ENCODE peak calls at places on chromosomes 11 and 22, in five cellular contexts. E, N, Q, F and Z are unnamed samples.

GRCh38 chr11:65588199-65589054 is 7.2 kb downstream of the KCNK7 start:
- DNase-seq in F (peak), N (peak), Q (peak), E (peak), Z (peak)

GRCh38 chr22:22981670-22982571 is 88.4 kb upstream of the GNAZ start:
- DNase-seq in F (no peak), Q (no peak), N (no peak), E (no peak), Z (no peak)

GRCh38 chr22:19060356-19061009 is 61.7 kb downstream of the DGCR2 start:
- DNase-seq in E (no peak), Q (peak), N (no peak), F (no peak), Z (no peak)

GRCh38 chr11:12122083-12122482 is 11.7 kb downstream of the MICAL2 start:
- DNase-seq in Q (no peak), E (peak), N (peak), F (no peak), Z (peak)

GRCh38 chr22:47228767-47229166 is 466.3 kb downstream of the TBC1D22A start:
- DNase-seq in E (no peak), F (no peak), N (no peak), Q (no peak), Z (no peak)

GRCh38 chr22:20996031-20996410 is 5.9 kb downstream of the THAP7 start:
- DNase-seq in Q (no peak), N (no peak), E (no peak), F (no peak), Z (no peak)

GRCh38 chr11:76158394-76159302 is 47.7 kb downstream of the WNT11 start:
- DNase-seq in E (no peak), Q (no peak), N (no peak), F (no peak), Z (no peak)

GRCh38 chr11:65503606-65503922 is 4.7 kb downstream of the MALAT1 start:
- DNase-seq in N (no peak), Q (peak), F (no peak), E (no peak), Z (no peak)

GRCh38 chr11:18310800-18311340 is 11.1 kb downstream of the HPS5 start:
- DNase-seq in E (no peak), F (peak), Q (no peak), N (no peak), Z (no peak)

GRCh38 chr11:123196060-123196714 is 1.1 kb upstream of the CLMP start:
- DNase-seq in E (no peak), Q (no peak), N (no peak), F (no peak), Z (no peak)

GRCh38 chr22:50656122-50657070 is 16.2 kb upstream of the SHANK3 start:
- DNase-seq in Q (peak), N (peak), F (no peak), E (peak), Z (no peak)

GRCh38 chr11:95592455-95592854 is 197.1 kb downstream of the FAM76B start:
- DNase-seq in E (no peak), Q (peak), F (no peak), N (no peak), Z (no peak)

GRCh38 chr11:17598700-17599459 is 51.8 kb downstream of the OTOG start:
- DNase-seq in F (peak), Q (peak), E (peak), N (peak), Z (peak)

GRCh38 chr11:99554232-99554903 is 533.6 kb downstream of the CNTN5 start:
- DNase-seq in F (no peak), Q (no peak), N (no peak), E (no peak), Z (no peak)

GRCh38 chr11:68982134-68982533 is 1.3 kb upstream of the MRGPRD start:
- DNase-seq in F (no peak), N (no peak), Q (no peak), E (no peak), Z (no peak)

GRCh38 chr11:19939415-19939929 is 220.8 kb downstream of the DBX1 start:
- DNase-seq in Q (no peak), E (no peak), N (no peak), F (no peak), Z (no peak)

GRCh38 chr22:48940266-48940987 is 887.2 kb downstream of the BRD1 start:
- DNase-seq in E (no peak), Q (no peak), N (no peak), F (no peak), Z (no peak)

GRCh38 chr11:64007160-64007628 is 21.0 kb downstream of the OTUB1 start:
- DNase-seq in N (peak), E (no peak), F (no peak), Q (no peak), Z (peak)

GRCh38 chr11:74330065-74330858 is 18.8 kb upstream of the P4HA3 start:
- DNase-seq in N (no peak), Q (peak), E (no peak), F (no peak), Z (no peak)

GRCh38 chr11:68090706-68091105 is 30.5 kb downstream of the CHKA start:
- DNase-seq in Q (peak), E (no peak), N (no peak), F (no peak), Z (no peak)

GRCh38 chr11:20966489-20966888 is 297.1 kb downstream of the NELL1 start:
- DNase-seq in F (no peak), Q (no peak), N (no peak), E (no peak), Z (no peak)

DNA sequence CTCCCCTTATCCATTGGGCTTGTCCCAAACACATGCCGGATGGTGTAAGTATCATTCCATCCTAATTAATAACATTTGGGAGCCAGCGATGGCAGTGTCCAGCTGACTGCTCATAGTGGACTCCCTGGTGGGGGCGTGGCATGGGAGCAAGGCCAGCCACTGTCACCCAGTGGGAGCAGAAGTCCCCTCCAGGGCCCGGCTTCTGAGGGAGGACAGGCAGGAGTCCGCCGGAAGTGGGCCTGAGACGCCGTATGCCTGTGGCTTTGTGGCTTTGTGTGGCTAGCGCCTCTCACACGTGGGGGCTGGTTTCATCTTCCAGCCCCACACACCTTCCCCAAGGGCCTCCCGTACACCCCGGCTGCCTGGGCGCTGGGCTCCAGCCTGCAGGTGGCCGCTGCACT is 124.5 kb downstream of the KCNQ1 start:
- DNase-seq in N (no peak), F (no peak), Q (no peak), E (no peak), Z (no peak)
- TF ChIP-seq BHLHE40 in N (no peak), F (peak), Q (no peak), E (no peak), Z (no peak)

GRCh38 chr22:30202531-30203006 is 44.0 kb downstream of the LIF start:
- DNase-seq in F (no peak), Q (peak), E (no peak), N (no peak), Z (no peak)

GRCh38 chr22:30204015-30204741 is 42.4 kb downstream of the LIF start:
- DNase-seq in N (no peak), F (no peak), Q (no peak), E (no peak), Z (no peak)

GRCh38 chr22:30204742-30205111 is 41.8 kb downstream of the LIF start:
- DNase-seq in F (no peak), E (no peak), N (no peak), Q (peak), Z (no peak)

GRCh38 chr22:30206964-30207363 is 39.6 kb downstream of the LIF start:
- DNase-seq in Q (peak), N (peak), E (peak), F (no peak), Z (no peak)

GRCh38 chr22:30205281-30206115 is 41.1 kb downstream of the LIF start:
- DNase-seq in E (peak), Q (peak), F (no peak), N (peak), Z (no peak)
- TF ChIP-seq BHLHE40 in E (no peak), Q (peak), F (no peak), N (peak), Z (no peak)

DNA sequence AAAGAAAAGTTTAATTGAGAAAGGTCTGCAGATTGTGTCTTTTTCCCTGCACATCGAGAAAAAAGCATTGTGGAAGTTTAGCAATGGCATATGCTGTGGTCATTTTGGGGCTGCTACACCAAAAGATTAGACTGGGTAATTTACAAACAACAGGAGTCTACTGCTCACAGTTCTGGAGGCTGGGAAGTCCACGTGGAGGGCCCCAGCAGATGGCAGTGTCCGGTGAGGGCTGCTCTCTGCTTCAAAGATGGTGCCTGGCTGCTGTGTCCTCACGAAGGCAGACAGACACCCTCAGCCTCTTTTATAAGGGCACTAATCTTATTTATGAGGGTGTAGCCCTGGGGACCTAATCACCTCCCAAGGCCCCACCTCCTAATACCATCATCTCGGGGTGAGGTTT is 21.1 kb downstream of the PHF21B start:
- DNase-seq in N (no peak), F (no peak), Q (no peak), E (no peak), Z (no peak)
- TF ChIP-seq BHLHE40 in N (no peak), F (no peak), Q (no peak), E (no peak), Z (no peak)

DNA sequence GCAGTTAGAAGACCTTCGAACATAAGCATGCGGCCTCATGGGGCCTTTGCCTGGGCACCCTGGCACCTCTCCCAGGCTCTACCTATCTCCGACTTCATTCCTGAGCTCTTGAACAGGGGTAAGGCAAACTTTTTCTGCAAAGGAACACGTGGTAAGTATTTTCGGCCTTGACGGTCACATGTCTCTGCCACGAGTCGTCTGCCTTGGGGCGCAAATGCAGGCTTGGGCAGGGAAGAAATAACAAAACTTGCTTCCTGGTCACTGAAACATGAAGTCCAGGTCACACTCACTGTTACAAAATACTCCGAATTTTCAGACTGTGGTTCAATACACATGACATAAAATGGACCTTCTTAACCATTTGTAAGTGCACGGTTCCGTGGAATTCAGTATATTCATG is 3.4 kb upstream of the ASCL2 start:
- DNase-seq in N (no peak), F (no peak), E (no peak), Q (no peak), Z (no peak)
- TF ChIP-seq BHLHE40 in N (no peak), F (no peak), E (no peak), Q (no peak), Z (no peak)

DNA sequence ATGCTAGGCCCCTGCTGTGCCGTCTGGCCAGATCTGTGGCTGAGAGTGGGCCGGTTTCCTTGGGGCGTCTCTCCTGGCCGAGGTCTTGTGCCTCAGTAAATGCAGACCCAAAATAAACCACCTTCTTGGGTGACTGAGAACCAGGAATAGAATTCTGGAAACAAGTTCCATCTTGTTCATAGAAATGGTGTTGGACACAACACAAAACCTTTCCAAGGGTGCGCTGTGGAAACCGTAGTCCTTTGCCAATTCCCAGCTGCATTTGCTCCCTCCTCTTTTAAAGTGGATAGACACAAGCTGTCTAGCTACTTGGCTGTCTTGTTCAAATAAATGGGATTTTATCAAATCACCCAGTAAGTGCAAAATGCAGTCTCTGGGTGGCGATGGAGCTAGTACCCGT is 300.2 kb downstream of the SHANK2 start:
- DNase-seq in N (no peak), F (no peak), Q (no peak), E (no peak), Z (no peak)
- TF ChIP-seq BHLHE40 in N (no peak), F (no peak), Q (no peak), E (no peak), Z (no peak)

GRCh38 chr11:114344494-114344893 is 48.3 kb downstream of the NNMT start:
- DNase-seq in N (no peak), F (no peak), Q (no peak), E (no peak), Z (no peak)

GRCh38 chr11:114342476-114342875 is 46.3 kb downstream of the NNMT start:
- DNase-seq in Q (no peak), F (no peak), N (no peak), E (no peak), Z (no peak)

GRCh38 chr11:114343020-114343419 is 46.8 kb downstream of the NNMT start:
- DNase-seq in Q (no peak), F (no peak), N (no peak), E (no peak), Z (no peak)

GRCh38 chr11:114343493-114343892 is 47.3 kb downstream of the NNMT start:
- DNase-seq in Q (no peak), F (no peak), E (no peak), N (no peak), Z (no peak)

DNA sequence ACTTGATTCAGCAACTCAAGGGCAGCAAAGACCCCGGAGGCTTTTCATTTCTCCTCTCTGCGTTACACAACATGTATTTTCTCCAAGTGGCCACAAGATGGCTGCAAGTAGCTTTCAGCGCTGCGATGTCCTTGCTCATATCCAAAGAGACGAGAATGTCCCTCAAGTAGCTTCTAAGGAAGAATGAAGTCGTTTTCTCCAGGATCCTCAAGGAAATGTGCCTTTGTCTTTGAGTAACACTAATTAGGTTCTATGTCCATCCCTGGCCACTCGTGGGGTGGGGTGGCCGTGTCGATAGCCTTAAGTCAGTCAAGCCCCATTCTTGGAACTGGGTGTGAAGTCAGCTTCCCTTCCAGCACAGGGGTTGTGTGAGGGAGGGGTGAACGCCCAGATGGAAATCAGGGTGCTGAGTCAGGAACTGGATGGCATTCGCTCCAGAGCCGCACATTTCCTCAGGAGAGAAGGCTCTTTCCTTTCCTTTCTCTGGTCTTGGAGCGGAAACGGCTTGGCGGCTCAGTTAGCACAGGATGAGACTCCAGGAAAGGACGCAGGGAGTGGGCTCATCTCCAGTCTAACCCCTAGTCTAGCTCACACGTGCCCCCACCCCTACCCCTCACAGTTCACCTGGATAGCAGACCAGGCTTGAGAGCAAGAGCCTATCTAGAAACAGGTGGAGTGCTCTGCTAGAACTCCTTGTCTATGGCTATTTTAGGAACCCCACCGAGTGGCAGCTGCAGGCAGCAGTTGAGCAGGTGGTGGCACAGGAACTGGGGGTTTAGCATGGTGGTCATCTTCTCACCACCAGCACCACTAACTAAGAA is 44.3 kb downstream of the NNMT start:
- DNase-seq in F (no peak), E (peak), N (peak), Q (peak), Z (peak)
- TF ChIP-seq BHLHE40 in F (no peak), E (no peak), N (no peak), Q (no peak), Z (no peak)

GRCh38 chr22:42785706-42786499 is 65.2 kb upstream of the A4GALT start:
- DNase-seq in Q (no peak), N (no peak), F (no peak), E (no peak), Z (no peak)

GRCh38 chr22:42786606-42787356 is 66.1 kb upstream of the A4GALT start:
- DNase-seq in E (no peak), N (no peak), Q (no peak), F (no peak), Z (no peak)

GRCh38 chr22:42788021-42788420 is 67.4 kb upstream of the A4GALT start:
- DNase-seq in Q (no peak), E (no peak), N (no peak), F (no peak), Z (no peak)

GRCh38 chr22:42788466-42788865 is 67.8 kb upstream of the A4GALT start:
- DNase-seq in N (no peak), Q (no peak), E (no peak), F (no peak), Z (no peak)

GRCh38 chr22:42787357-42787736 is 66.7 kb upstream of the A4GALT start:
- DNase-seq in N (no peak), F (no peak), E (no peak), Q (no peak), Z (no peak)
- TF ChIP-seq BHLHE40 in N (no peak), F (no peak), E (no peak), Q (no peak), Z (no peak)

GRCh38 chr11:15490535-15490934 is 375.8 kb downstream of the INSC start:
- DNase-seq in N (no peak), E (no peak), Q (no peak), F (no peak), Z (no peak)
- TF ChIP-seq BHLHE40 in N (no peak), E (no peak), Q (no peak), F (no peak), Z (no peak)